ENCODE peak calls at places on chromosomes 11 and 22, in six cellular contexts. E is left ventricle myocardium inferior; M is PC-3; T is Calu3; A is uterus; W is CD8-positive, alpha-beta T cell. O is an unnamed sample.
A peak's percentile ranks its signal among the peaks of the same experiment; 100 is the strongest.

GRCh38 chr11:2777871-2778629 is 78.3 kb upstream of the KCNQ1OT1 start:
- DNase-seq in T (peak; percentile 0), A (peak; percentile 33), E (peak; percentile 16), W (no peak), M (no peak), O (no peak)

GRCh38 chr11:121036981-121037380 is 13.1 kb downstream of the TBCEL start:
- DNase-seq in E (no peak), A (no peak), M (no peak), W (no peak), T (no peak), O (no peak)

GRCh38 chr11:71525188-71525937 is 1.7 kb upstream of the KRTAP5-7 start:
- DNase-seq in E (no peak), W (no peak), T (no peak), A (no peak), M (peak; percentile 33), O (no peak)

GRCh38 chr11:134592391-134592990 is 180.4 kb upstream of the B3GAT1 start:
- DNase-seq in W (no peak), A (no peak), E (no peak), M (no peak), T (no peak), O (no peak)

GRCh38 chr11:134452026-134452848 is 40.2 kb upstream of the B3GAT1 start:
- DNase-seq in W (no peak), M (no peak), A (no peak), T (no peak), E (no peak), O (no peak)

GRCh38 chr22:31983911-31984661 is 39.8 kb downstream of the YWHAH start:
- DNase-seq in A (no peak), M (no peak), E (no peak), W (no peak), T (no peak), O (no peak)

GRCh38 chr22:48745842-48746788 is 1081.6 kb downstream of the BRD1 start:
- DNase-seq in M (no peak), W (no peak), A (no peak), E (no peak), T (no peak), O (no peak)

GRCh38 chr11:67546852-67547251 is 23.6 kb upstream of the CABP2 start:
- DNase-seq in T (no peak), A (no peak), W (no peak), E (no peak), M (no peak), O (no peak)

GRCh38 chr22:31951201-31952093 is 7.1 kb downstream of the YWHAH start:
- DNase-seq in E (no peak), M (peak; percentile 25), A (no peak), W (no peak), T (no peak), O (no peak)

GRCh38 chr11:35036642-35037041 is 102.3 kb upstream of the CD44 start:
- DNase-seq in M (no peak), E (no peak), W (no peak), A (no peak), T (no peak), O (no peak)

GRCh38 chr11:72113170-72113808 is 794 bp upstream of the ANAPC15 start:
- DNase-seq in T (no peak), E (no peak), W (no peak), A (no peak), M (no peak), O (no peak)

GRCh38 chr11:109641549-109641948 is 219.6 kb downstream of the C11orf87 start:
- DNase-seq in A (no peak), W (no peak), T (no peak), E (no peak), M (peak; percentile 61), O (no peak)

GRCh38 chr11:113255096-113255495 is 59.3 kb upstream of the TTC12 start:
- DNase-seq in M (no peak), W (no peak), E (no peak), A (no peak), T (no peak), O (no peak)

GRCh38 chr11:110093407-110094297 is 460 bp downstream of the ZC3H12C start:
- DNase-seq in E (peak; percentile 74), M (peak; percentile 58), A (peak; percentile 61), T (peak; percentile 34), W (no peak), O (no peak)

GRCh38 chr22:48366056-48366455 is 1461.6 kb downstream of the BRD1 start:
- DNase-seq in T (no peak), A (no peak), W (no peak), M (no peak), E (no peak), O (no peak)

GRCh38 chr11:20367313-20367948 is 3.9 kb downstream of the HTATIP2 start:
- DNase-seq in M (peak; percentile 93), E (no peak), A (peak; percentile 58), T (peak; percentile 44), W (peak; percentile 17), O (no peak)

GRCh38 chr11:76209956-76210885 is 3.9 kb upstream of the WNT11 start:
- DNase-seq in A (peak; percentile 81), M (peak; percentile 49), W (no peak), T (no peak), E (peak; percentile 77), O (no peak)

GRCh38 chr11:122754553-122755322 is 83.6 kb upstream of the CRTAM start:
- DNase-seq in W (peak; percentile 21), A (no peak), E (no peak), M (peak; percentile 63), T (no peak), O (no peak)

GRCh38 chr22:23400286-23400981 is 179.7 kb downstream of the IGLL1 start:
- DNase-seq in W (no peak), M (no peak), A (no peak), E (no peak), T (no peak), O (no peak)

GRCh38 chr11:37076866-37077265 is 478.8 kb upstream of the RAG2 start:
- DNase-seq in A (no peak), W (no peak), M (peak; percentile 4), E (no peak), T (no peak), O (no peak)

GRCh38 chr11:46977940-46978595 is 41.5 kb downstream of the CSTPP1 start:
- DNase-seq in E (no peak), M (peak; percentile 55), A (no peak), W (no peak), T (no peak), O (no peak)

GRCh38 chr11:79242616-79243015 is 198.2 kb downstream of the TENM4 start:
- DNase-seq in A (no peak), T (no peak), W (no peak), E (no peak), M (no peak), O (no peak)

GRCh38 chr11:79241842-79242241 is 199.0 kb downstream of the TENM4 start:
- DNase-seq in E (no peak), T (no peak), W (no peak), A (no peak), M (no peak), O (no peak)

GRCh38 chr11:79244175-79244804 is 196.5 kb downstream of the TENM4 start:
- DNase-seq in T (no peak), M (peak; percentile 87), W (no peak), E (no peak), A (peak; percentile 56), O (no peak)

GRCh38 chr11:79243412-79244174 is 197.2 kb downstream of the TENM4 start:
- DNase-seq in A (peak; percentile 36), E (no peak), M (no peak), T (no peak), W (no peak), O (no peak)

DNA sequence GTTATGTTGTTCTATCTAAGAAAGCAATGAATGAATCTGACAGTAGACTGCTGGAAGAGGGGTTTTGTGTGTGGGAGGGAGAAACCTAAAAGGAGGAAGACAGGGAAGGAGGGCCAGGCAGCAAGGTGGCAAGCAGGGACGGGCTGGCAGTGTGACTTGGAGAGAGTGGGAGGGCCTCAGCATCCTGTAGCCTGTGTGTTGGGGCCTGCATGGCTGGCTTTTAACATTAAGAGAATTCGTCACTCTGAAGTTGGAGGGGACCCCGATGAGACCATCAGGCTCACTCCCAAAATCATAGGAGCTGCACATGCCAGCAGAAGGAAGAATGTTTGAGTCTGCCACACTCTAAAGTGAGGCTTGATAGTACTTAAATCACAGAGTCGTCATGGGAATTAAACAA is 199.6 kb downstream of the TENM4 start:
- DNase-seq in W (no peak), M (no peak), E (no peak), A (no peak), T (no peak), O (no peak)
- TF ChIP-seq CTCF in W (no peak), M (no peak), E (no peak), A (no peak), T (no peak), O (no peak)

GRCh38 chr11:126115820-126116319 is 53.2 kb upstream of the CDON start:
- DNase-seq in M (peak; percentile 88), W (no peak), E (peak; percentile 60), A (peak; percentile 77), T (peak; percentile 65), O (peak; percentile 44)
- TF ChIP-seq CTCF in M (peak; percentile 50), W (no peak), E (peak; percentile 40), A (peak; percentile 29), T (no peak), O (no peak)

DNA sequence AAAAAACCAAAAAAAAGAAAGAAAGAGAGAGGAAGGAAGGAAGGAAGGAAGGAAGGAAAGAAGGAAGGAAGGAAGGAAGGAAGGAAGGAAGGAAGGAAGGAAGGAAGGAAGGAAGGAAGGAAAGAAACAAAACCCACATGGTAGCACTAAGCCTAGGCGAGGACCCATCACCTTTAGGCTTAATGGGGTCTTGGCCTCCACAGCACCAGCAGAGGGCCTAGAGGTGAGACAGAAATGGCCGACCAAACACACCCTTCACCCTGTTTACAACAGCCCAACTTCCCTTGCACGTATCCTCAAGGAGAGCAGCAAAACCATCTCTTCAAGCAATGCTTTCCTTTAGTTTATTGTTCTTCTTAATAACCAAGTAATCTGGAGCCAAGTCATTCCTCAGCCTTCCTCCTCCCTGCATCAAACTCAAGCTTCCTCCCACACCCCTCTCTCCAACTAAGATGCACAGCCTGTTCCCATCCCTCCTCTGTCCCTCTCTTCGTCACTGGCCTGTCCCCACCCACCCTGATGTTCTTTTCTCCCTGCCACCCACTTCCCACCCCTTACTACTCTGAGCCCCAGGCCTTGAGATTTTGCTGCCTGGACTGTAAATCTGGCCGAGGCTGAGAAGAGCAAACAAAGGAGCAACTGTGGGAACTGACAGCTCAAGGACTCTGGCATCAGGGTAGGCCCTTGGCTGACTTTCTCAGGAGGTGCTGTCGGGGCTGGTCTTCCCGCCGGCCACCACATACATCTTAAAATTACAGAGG is 26.0 kb downstream of the POU2AF1 start:
- DNase-seq in M (no peak), A (peak; percentile 47), E (no peak), T (no peak), W (no peak), O (no peak)
- TF ChIP-seq CTCF in M (no peak), A (no peak), E (no peak), T (no peak), W (no peak), O (no peak)

GRCh38 chr11:129813216-129813791 is 2.3 kb upstream of the TMEM45B start:
- DNase-seq in T (no peak), E (no peak), W (no peak), M (no peak), A (no peak), O (no peak)

GRCh38 chr11:129814244-129814992 is 1.2 kb upstream of the TMEM45B start:
- DNase-seq in A (no peak), W (peak; percentile 60), T (no peak), M (no peak), E (no peak), O (no peak)

GRCh38 chr11:129817282-129818051 is 1.8 kb downstream of the TMEM45B start:
- DNase-seq in E (no peak), A (no peak), W (no peak), M (peak; percentile 51), T (no peak), O (no peak)

GRCh38 chr11:129815596-129816461 is at the start of gene TMEM45B:
- DNase-seq in A (no peak), M (peak; percentile 66), T (peak; percentile 52), E (no peak), W (no peak), O (no peak)

GRCh38 chr11:129819237-129819636 is 3.6 kb downstream of the TMEM45B start:
- DNase-seq in E (no peak), M (no peak), T (no peak), W (no peak), A (no peak), O (no peak)
- TF ChIP-seq CTCF in E (no peak), M (no peak), T (no peak), W (no peak), A (no peak), O (no peak)